ENCODE peak calls at places on chromosomes 4 and X, in nine cellular contexts. N, R, E, D, Q, P, K, H and T are unnamed samples.

GRCh38 chrX:80808854-80809493 is 703 bp downstream of the BRWD3 start:
- DNase-seq in N (no peak), R (peak), E (no peak), D (peak), Q (peak), P (peak), K (peak), H (peak), T (no peak)

GRCh38 chrX:85865324-85865723 is 182.0 kb downstream of the CHM start:
- DNase-seq in N (no peak), R (no peak), E (no peak), D (no peak), Q (no peak), P (no peak), K (no peak), H (no peak), T (no peak)

GRCh38 chr4:174699654-174700053 is 129.4 kb downstream of the GLRA3 start:
- DNase-seq in N (no peak), R (no peak), E (no peak), D (no peak), Q (no peak), P (no peak), K (no peak), H (no peak), T (no peak)

GRCh38 chrX:36160056-36160455 is 240.5 kb downstream of the CFAP47 start:
- DNase-seq in N (no peak), R (no peak), E (no peak), D (no peak), Q (no peak), P (no peak), K (no peak), H (no peak), T (no peak)

GRCh38 chrX:13891367-13892146 is 74.7 kb upstream of the GPM6B start:
- DNase-seq in N (no peak), R (no peak), E (no peak), D (no peak), Q (no peak), P (no peak), K (peak), H (no peak), T (no peak)

GRCh38 chrX:34426334-34426733 is 230.8 kb downstream of the TMEM47 start:
- DNase-seq in N (no peak), R (no peak), E (no peak), D (no peak), Q (no peak), P (no peak), K (no peak), H (no peak), T (no peak)

GRCh38 chr4:86916392-86916791 is 18.4 kb upstream of the AFF1 start:
- DNase-seq in N (no peak), R (no peak), E (no peak), D (no peak), Q (no peak), P (no peak), K (no peak), H (no peak), T (no peak)

GRCh38 chr4:47668810-47669408 is 169.0 kb downstream of the CORIN start:
- DNase-seq in N (no peak), R (peak), E (no peak), D (no peak), Q (peak), P (peak), K (no peak), H (peak), T (no peak)

GRCh38 chr4:26206339-26206738 is 114.5 kb upstream of the RBPJ start:
- DNase-seq in N (no peak), R (peak), E (no peak), D (no peak), Q (no peak), P (no peak), K (no peak), H (no peak), T (no peak)

GRCh38 chrX:138710311-138710791 is 1.2 kb downstream of the FGF13 start:
- DNase-seq in N (no peak), R (no peak), E (no peak), D (no peak), Q (no peak), P (no peak), K (peak), H (no peak), T (no peak)